ENCODE peak calls at places on chromosome 17, in four cellular contexts. W is CD4-positive, CD25-positive, alpha-beta regulatory T cell; K is AG04450; Q is BE2C. I is an unnamed sample.

GRCh38 chr17:79844869-79845600 is 5.8 kb upstream of the CBX4 start:
- DNase-seq in Q (peak), K (no peak), W (peak), I (peak)

GRCh38 chr17:56595831-56596740 is 2.6 kb downstream of the NOG start:
- DNase-seq in Q (no peak), W (peak), K (no peak), I (no peak)

GRCh38 chr17:40027614-40028012 is 12.4 kb downstream of the CSF3 start:
- DNase-seq in Q (no peak), W (no peak), K (no peak), I (no peak)

GRCh38 chr17:16328997-16329396 is 24.3 kb downstream of the CENPV start:
- DNase-seq in K (no peak), W (no peak), Q (no peak), I (no peak)

GRCh38 chr17:35052240-35052608 is 11.3 kb downstream of the RFFL start:
- DNase-seq in W (no peak), K (peak), Q (no peak), I (peak)

GRCh38 chr17:19247423-19247822 is 10.3 kb downstream of the EPN2 start:
- DNase-seq in K (no peak), W (no peak), Q (peak), I (no peak)

GRCh38 chr17:19003966-19004600 is 481 bp downstream of the FAM83G start:
- DNase-seq in W (peak), Q (no peak), K (no peak), I (peak)

GRCh38 chr17:76428511-76428910 is 24.4 kb downstream of the UBE2O start:
- DNase-seq in K (no peak), Q (no peak), W (no peak), I (no peak)

GRCh38 chr17:35132099-35132498 is 10.0 kb downstream of the NLE1 start:
- DNase-seq in W (no peak), K (no peak), Q (no peak), I (no peak)

GRCh38 chr17:10614536-10615155 is 42.5 kb downstream of the MYH3 start:
- DNase-seq in W (peak), K (peak), Q (peak), I (peak)

GRCh38 chr17:9644910-9645751 is at the start of gene USP43:
- DNase-seq in K (no peak), Q (no peak), W (peak), I (no peak)

GRCh38 chr17:1481736-1482135 is 10.8 kb downstream of the MYO1C start:
- DNase-seq in K (no peak), Q (no peak), W (no peak), I (no peak)

GRCh38 chr17:75819723-75820410 is 24.3 kb downstream of the UNC13D start:
- DNase-seq in K (no peak), W (no peak), Q (no peak), I (no peak)

GRCh38 chr17:50513501-50513900 is 5.3 kb downstream of the MYCBPAP start:
- DNase-seq in W (no peak), Q (no peak), K (no peak), I (no peak)

GRCh38 chr17:10640475-10640874 is 16.6 kb downstream of the MYH3 start:
- DNase-seq in W (no peak), Q (no peak), K (no peak), I (no peak)

GRCh38 chr17:28357901-28358197 is 522 bp upstream of the POLDIP2 start:
- DNase-seq in K (no peak), Q (no peak), W (no peak), I (no peak)

GRCh38 chr17:5226940-5227878 is 7.5 kb downstream of the SCIMP start:
- DNase-seq in W (peak), K (no peak), Q (no peak), I (peak)

GRCh38 chr17:55320594-55321506 is 56.1 kb downstream of the HLF start:
- DNase-seq in Q (no peak), W (no peak), K (no peak), I (no peak)

GRCh38 chr17:43737722-43738121 is 20.9 kb downstream of the SOST start:
- DNase-seq in Q (no peak), K (no peak), W (no peak), I (no peak)
- H3K4me3 ChIP-seq in Q (no peak), K (no peak), W (no peak), I (no peak)

GRCh38 chr17:78258323-78259229 is 27.1 kb downstream of the TMEM235 start:
- DNase-seq in Q (peak), K (no peak), W (peak), I (peak)
- H3K4me3 ChIP-seq in Q (peak), K (no peak), W (peak), I (no peak)

GRCh38 chr17:58085039-58085715 is 2.0 kb downstream of the DYNLL2 start:
- DNase-seq in W (no peak), K (no peak), Q (no peak), I (no peak)
- H3K4me3 ChIP-seq in W (peak), K (peak), Q (peak), I (peak)

GRCh38 chr17:44326867-44327444 is 2.3 kb upstream of the SLC25A39 start:
- DNase-seq in Q (peak), W (peak), K (peak), I (peak)
- H3K4me3 ChIP-seq in Q (no peak), W (peak), K (no peak), I (peak)

GRCh38 chr17:64016974-64017373 is 3.5 kb downstream of the ICAM2 start:
- DNase-seq in Q (no peak), W (no peak), K (no peak), I (no peak)
- H3K4me3 ChIP-seq in Q (no peak), W (peak), K (no peak), I (peak)

DNA sequence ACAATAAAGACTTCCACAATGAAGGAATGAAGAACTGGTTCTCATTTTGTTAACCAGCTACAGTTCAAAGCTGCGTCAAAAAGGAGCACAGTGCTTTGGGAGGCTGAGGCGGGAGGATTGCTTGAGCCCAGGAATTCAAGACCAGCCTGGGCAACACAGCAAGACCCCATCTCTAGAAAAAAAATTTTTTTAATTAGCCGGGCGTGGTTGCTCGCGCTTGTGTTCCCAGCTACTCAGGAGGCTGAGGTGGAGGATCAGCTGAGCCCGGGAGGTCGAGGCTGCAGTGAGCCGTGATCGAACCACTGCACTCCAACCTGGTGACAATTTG is 764 bp upstream of the SLC6A4 start:
- DNase-seq in W (no peak), K (no peak), Q (no peak), I (no peak)
- H3K4me3 ChIP-seq in W (no peak), K (peak), Q (no peak), I (peak)

GRCh38 chr17:13073013-13073412 is 55.2 kb upstream of the ELAC2 start:
- DNase-seq in W (no peak), Q (no peak), K (no peak), I (peak)
- H3K4me3 ChIP-seq in W (no peak), Q (no peak), K (no peak), I (no peak)

GRCh38 chr17:81309140-81309858 is 14.2 kb upstream of the SLC38A10 start:
- DNase-seq in K (no peak), W (peak), Q (peak), I (peak)
- H3K4me3 ChIP-seq in K (no peak), W (no peak), Q (peak), I (no peak)

GRCh38 chr17:42564815-42565522 is 1.9 kb upstream of the MLX start:
- DNase-seq in K (no peak), Q (no peak), W (no peak), I (no peak)

GRCh38 chr17:42562845-42563509 is 1.0 kb downstream of the COASY start:
- DNase-seq in K (no peak), W (no peak), Q (peak), I (peak)

GRCh38 chr17:42561908-42562844 is at the start of gene COASY:
- DNase-seq in W (peak), Q (peak), K (peak), I (peak)

GRCh38 chr17:42563950-42564349 is 2.0 kb downstream of the COASY start:
- DNase-seq in K (no peak), W (no peak), Q (no peak), I (no peak)

DNA sequence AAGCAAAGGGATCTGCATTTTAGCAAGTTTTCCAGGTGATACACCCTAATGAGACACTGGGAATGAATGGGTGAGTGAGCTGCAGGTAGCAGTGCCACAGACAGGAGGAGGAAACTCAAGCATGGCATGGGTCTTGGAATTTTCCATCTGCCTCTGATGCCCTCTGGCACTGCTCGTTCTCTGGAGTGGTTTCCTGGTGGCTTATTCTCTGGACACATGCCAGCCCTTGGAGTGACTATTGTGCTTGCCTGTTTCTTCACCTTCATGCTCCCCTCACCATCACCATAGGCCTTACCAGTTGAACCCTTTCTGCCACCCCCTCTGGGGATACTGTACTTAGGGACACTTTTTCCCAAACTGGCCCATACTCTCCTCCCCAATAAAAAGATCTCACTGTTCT is 1.6 kb downstream of the COASY start:
- DNase-seq in W (no peak), Q (peak), K (no peak), I (no peak)
- H3K4me3 ChIP-seq in W (peak), Q (peak), K (peak), I (peak)